ENCODE peak calls at places on chromosomes 4 and X, in ten cellular contexts. P, M, E, D, O, R, S, J, A and I are unnamed samples.

GRCh38 chr4:105951198-105951597 is 55.9 kb downstream of the NPNT start:
- DNase-seq in S (no peak), P (no peak), M (no peak), D (no peak), E (no peak), O (no peak), R (no peak), J (peak; percentile 45), A (no peak), I (no peak)

GRCh38 chr4:23085249-23085568 is 392.5 kb downstream of the GBA3 start:
- DNase-seq in J (no peak), P (no peak), A (no peak), D (no peak), R (no peak), E (no peak), O (no peak), S (no peak), M (no peak), I (no peak)

GRCh38 chr4:37890501-37891220 is at the start of gene TBC1D1:
- DNase-seq in S (peak; percentile 72), D (peak; percentile 49), E (peak; percentile 83), A (peak; percentile 66), M (peak; percentile 13), P (peak; percentile 40), J (peak; percentile 16), R (peak; percentile 57), O (peak; percentile 86), I (no peak)

GRCh38 chrX:68945081-68945602 is 116.3 kb downstream of the EFNB1 start:
- DNase-seq in D (no peak), E (no peak), S (no peak), J (no peak), A (no peak), O (no peak), M (no peak), P (no peak), R (no peak), I (no peak)

GRCh38 chrX:40539214-40540142 is 41.3 kb upstream of the ATP6AP2 start:
- DNase-seq in O (peak; percentile 74), D (peak; percentile 93), M (peak; percentile 25), P (peak; percentile 69), S (peak; percentile 23), J (peak; percentile 32), R (peak; percentile 58), A (peak; percentile 58), E (peak; percentile 14), I (no peak)

GRCh38 chr4:76067652-76068286 is 6.7 kb upstream of the ART3 start:
- DNase-seq in A (peak; percentile 59), M (peak; percentile 76), D (peak; percentile 73), J (peak; percentile 55), R (peak; percentile 83), S (peak; percentile 70), O (peak; percentile 54), E (peak; percentile 89), P (peak; percentile 76), I (peak; percentile 32)

GRCh38 chrX:77143907-77144306 is 303.3 kb upstream of the FGF16 start:
- DNase-seq in A (no peak), D (no peak), J (no peak), R (no peak), M (no peak), O (no peak), P (no peak), E (no peak), S (no peak), I (no peak)

GRCh38 chrX:97498093-97498492 is 614.4 kb downstream of the RPA4 start:
- DNase-seq in A (no peak), E (no peak), O (no peak), S (no peak), D (no peak), J (no peak), M (no peak), P (no peak), R (no peak), I (no peak)

GRCh38 chr4:37648084-37648817 is 37.9 kb downstream of the RELL1 start:
- DNase-seq in R (no peak), P (no peak), J (peak; percentile 87), D (peak; percentile 73), S (no peak), M (no peak), A (peak; percentile 70), E (peak; percentile 68), O (peak; percentile 57), I (no peak)

GRCh38 chr4:158193171-158193749 is 17.0 kb upstream of the TMEM144 start:
- DNase-seq in E (no peak), O (no peak), A (no peak), M (no peak), P (no peak), D (no peak), S (no peak), R (peak; percentile 55), J (no peak), I (no peak)

GRCh38 chr4:141036786-141037185 is 96.5 kb downstream of the RNF150 start:
- DNase-seq in A (no peak), R (no peak), S (no peak), J (no peak), P (no peak), M (no peak), E (no peak), D (no peak), O (no peak), I (no peak)

GRCh38 chrX:81121513-81122363 is 80.0 kb downstream of the HMGN5 start:
- DNase-seq in D (peak; percentile 92), J (peak; percentile 89), O (peak; percentile 89), R (peak; percentile 92), E (peak; percentile 92), M (peak; percentile 82), S (peak; percentile 79), P (peak; percentile 87), A (peak; percentile 94), I (peak; percentile 65)

GRCh38 chrX:39247536-39247935 is 446.3 kb downstream of the MID1IP1 start:
- DNase-seq in A (no peak), E (no peak), M (no peak), R (no peak), D (no peak), J (no peak), S (no peak), O (no peak), P (no peak), I (no peak)

GRCh38 chr4:26836539-26836938 is 24.1 kb upstream of the STIM2 start:
- DNase-seq in E (no peak), O (no peak), R (no peak), M (no peak), D (no peak), P (no peak), S (no peak), A (no peak), J (no peak), I (no peak)

DNA sequence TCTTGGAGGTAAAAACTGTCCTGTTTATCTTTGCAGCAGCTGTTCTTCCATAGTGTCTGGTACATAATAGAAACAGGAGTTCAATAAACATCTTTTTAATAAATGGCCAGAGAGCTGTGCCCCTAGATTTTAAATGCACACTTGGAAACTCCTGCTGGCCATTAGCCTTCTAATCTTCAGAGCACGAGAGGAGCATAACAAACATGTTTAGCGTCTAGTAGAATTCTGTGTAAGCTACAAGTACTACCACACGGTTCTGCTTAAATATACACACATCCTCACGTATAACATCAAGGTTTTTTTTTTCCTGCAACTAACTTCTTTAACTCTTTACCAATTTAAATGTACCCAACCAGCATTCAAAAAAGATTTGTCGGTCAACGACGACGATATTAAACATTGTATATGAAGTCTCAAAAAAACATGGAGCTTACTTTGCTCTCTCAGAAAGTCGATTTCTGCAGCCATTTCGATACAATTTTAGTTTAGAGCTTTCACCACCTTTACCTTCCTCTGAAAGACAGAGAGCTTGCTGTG is 635 bp downstream of the SCLT1 start:
- DNase-seq in J (no peak), R (peak; percentile 39), P (no peak), S (no peak), D (no peak), E (no peak), M (no peak), O (no peak), A (no peak), I (no peak)
- TF ChIP-seq CTCF in J (no peak), R (no peak), P (no peak), S (no peak), D (no peak), E (no peak), M (no peak), O (no peak), A (no peak), I (no peak)

GRCh38 chrX:105972690-105973386 is 65.7 kb downstream of the SERPINA7 start:
- DNase-seq in E (no peak), A (no peak), J (no peak), O (no peak), R (no peak), M (no peak), P (no peak), S (no peak), D (no peak), I (no peak)

GRCh38 chrX:105969487-105969886 is 69.0 kb downstream of the SERPINA7 start:
- DNase-seq in S (no peak), P (no peak), M (no peak), E (no peak), R (no peak), O (no peak), J (no peak), A (no peak), D (no peak), I (no peak)

GRCh38 chrX:105973387-105973739 is 65.2 kb downstream of the SERPINA7 start:
- DNase-seq in E (no peak), R (no peak), A (no peak), S (no peak), O (no peak), J (no peak), P (no peak), M (no peak), D (no peak), I (no peak)

DNA sequence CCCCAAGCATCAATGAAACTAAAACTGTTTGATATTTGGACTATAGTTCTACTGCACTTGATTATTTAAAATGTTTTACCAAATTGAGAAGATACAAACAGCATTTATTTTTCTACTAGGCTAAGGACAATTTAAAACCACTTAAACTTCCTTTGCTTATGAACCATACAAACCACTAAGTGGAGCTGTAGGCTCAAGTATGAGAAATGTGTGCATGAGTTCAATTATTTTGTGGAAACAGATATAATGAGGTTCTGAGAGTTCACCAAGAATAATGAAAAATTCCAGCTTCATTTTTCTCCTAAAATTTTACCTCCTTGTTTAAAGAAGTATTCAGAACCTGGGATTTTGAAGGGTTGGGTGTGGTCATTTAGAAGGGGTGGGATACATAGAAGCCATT is 63.1 kb downstream of the SERPINA7 start:
- DNase-seq in R (peak; percentile 23), E (no peak), P (no peak), O (no peak), D (no peak), S (no peak), J (peak; percentile 14), M (no peak), A (no peak), I (no peak)
- TF ChIP-seq CTCF in R (peak; percentile 45), E (peak; percentile 38), P (no peak), O (no peak), D (no peak), S (no peak), J (peak; percentile 51), M (no peak), A (no peak), I (no peak)

GRCh38 chrX:115268421-115268820 is 21.1 kb upstream of the LUZP4 start:
- DNase-seq in A (no peak), E (no peak), J (no peak), O (no peak), D (no peak), R (no peak), P (no peak), M (no peak), S (no peak), I (no peak)
- TF ChIP-seq CTCF in A (no peak), E (no peak), J (peak; percentile 31), O (peak; percentile 22), D (no peak), R (peak; percentile 28), P (no peak), M (peak; percentile 40), S (no peak), I (peak; percentile 27)

GRCh38 chrX:46386511-46386910 is 158.7 kb downstream of the ZNF674 start:
- DNase-seq in J (no peak), A (no peak), R (no peak), P (no peak), S (no peak), O (no peak), E (no peak), D (no peak), M (no peak), I (no peak)
- TF ChIP-seq CTCF in J (peak; percentile 50), A (no peak), R (peak; percentile 39), P (no peak), S (no peak), O (no peak), E (no peak), D (no peak), M (no peak), I (no peak)